ENCODE peak calls at places on chromosomes 12 and 14, in six cellular contexts. P is mesendoderm, Z is tibial nerve, H is SJSA1, X is right cardiac atrium, L is astrocyte. C is an unnamed sample.

GRCh38 chr12:51976376-51977160 is 25.1 kb downstream of the ACVR1B start:
- DNase-seq in P (peak; percentile 37), L (peak; percentile 77), H (no peak), Z (no peak), X (no peak), C (no peak)

GRCh38 chr14:100955201-100955600 is 51.7 kb upstream of the RTL1 start:
- DNase-seq in Z (no peak), P (no peak), L (peak; percentile 76), H (no peak), X (no peak), C (no peak)

GRCh38 chr14:49892301-49892635 is 614 bp upstream of the ARF6 start:
- DNase-seq in Z (no peak), H (no peak), L (peak; percentile 73), X (no peak), P (peak; percentile 76), C (peak; percentile 64)

GRCh38 chr12:67663121-67663520 is 14.6 kb downstream of the DYRK2 start:
- DNase-seq in X (no peak), P (no peak), L (peak; percentile 99), H (peak; percentile 45), Z (no peak), C (no peak)

GRCh38 chr12:89919241-89919906 is 210.7 kb upstream of the ATP2B1 start:
- DNase-seq in Z (no peak), X (peak; percentile 49), H (no peak), L (no peak), P (no peak), C (no peak)

GRCh38 chr14:77158175-77158908 is 16.8 kb upstream of the ZDHHC22 start:
- DNase-seq in X (peak; percentile 81), L (peak; percentile 66), P (peak; percentile 78), H (peak; percentile 67), Z (no peak), C (peak; percentile 67)

GRCh38 chr14:77122555-77123125 is 19.0 kb downstream of the ZDHHC22 start:
- DNase-seq in L (no peak), P (no peak), H (no peak), X (no peak), Z (no peak), C (no peak)

GRCh38 chr14:45298427-45299117 is 45.6 kb upstream of the MIS18BP1 start:
- DNase-seq in H (no peak), Z (no peak), P (no peak), L (no peak), X (no peak), C (no peak)

GRCh38 chr14:59354666-59355065 is 110.5 kb downstream of the GPR135 start:
- DNase-seq in Z (no peak), H (no peak), X (no peak), P (no peak), L (peak; percentile 68), C (no peak)

GRCh38 chr14:96824283-96824682 is 27.1 kb downstream of the VRK1 start:
- DNase-seq in L (peak; percentile 67), P (no peak), H (no peak), X (no peak), Z (no peak), C (no peak)

GRCh38 chr14:56119221-56119967 is 1.2 kb downstream of the PELI2 start:
- DNase-seq in L (no peak), H (peak; percentile 54), X (peak; percentile 80), Z (no peak), P (peak; percentile 73), C (peak; percentile 55)

GRCh38 chr12:16955083-16955657 is 349.2 kb upstream of the LMO3 start:
- DNase-seq in H (no peak), L (peak; percentile 63), Z (no peak), P (no peak), X (no peak), C (no peak)

GRCh38 chr12:127162902-127163301 is 1104.1 kb upstream of the TMEM132C start:
- DNase-seq in P (no peak), L (peak; percentile 80), H (peak; percentile 46), X (no peak), Z (no peak), C (no peak)

GRCh38 chr14:68947802-68948201 is 31.3 kb downstream of the ACTN1 start:
- DNase-seq in H (peak; percentile 72), L (no peak), X (peak; percentile 92), Z (peak; percentile 51), P (peak; percentile 57), C (peak; percentile 84)

GRCh38 chr14:40623641-40624040 is 983.0 kb upstream of the LRFN5 start:
- DNase-seq in H (no peak), L (no peak), X (no peak), Z (no peak), P (no peak), C (no peak)

GRCh38 chr12:5439333-5439732 is 7.4 kb downstream of the NTF3 start:
- DNase-seq in Z (no peak), X (no peak), H (no peak), L (no peak), P (peak; percentile 29), C (no peak)

GRCh38 chr12:79897617-79898016 is 37.3 kb downstream of the PPP1R12A start:
- DNase-seq in X (no peak), P (peak; percentile 90), Z (no peak), H (peak; percentile 67), L (peak; percentile 100), C (no peak)

GRCh38 chr12:101173197-101173749 is 36.8 kb downstream of the SLC5A8 start:
- DNase-seq in L (no peak), P (no peak), X (no peak), Z (no peak), H (no peak), C (no peak)

GRCh38 chr12:32252199-32253073 is 145.8 kb downstream of the BICD1 start:
- DNase-seq in P (no peak), Z (no peak), L (no peak), X (no peak), H (no peak), C (no peak)

GRCh38 chr12:64459388-64460024 is 7.6 kb downstream of the TBK1 start:
- DNase-seq in P (peak; percentile 10), L (no peak), X (peak; percentile 28), H (no peak), Z (no peak), C (no peak)

GRCh38 chr12:28535216-28535615 is 345.0 kb downstream of the CCDC91 start:
- DNase-seq in L (peak; percentile 63), P (peak; percentile 7), H (no peak), Z (no peak), X (no peak), C (no peak)

GRCh38 chr14:104956290-104956890 is 21.8 kb downstream of the AHNAK2 start:
- DNase-seq in Z (no peak), P (no peak), H (no peak), X (peak; percentile 20), L (no peak), C (no peak)

GRCh38 chr12:77847665-77848431 is 17.2 kb downstream of the NAV3 start:
- DNase-seq in Z (no peak), P (no peak), L (peak; percentile 97), X (no peak), H (no peak), C (no peak)

DNA sequence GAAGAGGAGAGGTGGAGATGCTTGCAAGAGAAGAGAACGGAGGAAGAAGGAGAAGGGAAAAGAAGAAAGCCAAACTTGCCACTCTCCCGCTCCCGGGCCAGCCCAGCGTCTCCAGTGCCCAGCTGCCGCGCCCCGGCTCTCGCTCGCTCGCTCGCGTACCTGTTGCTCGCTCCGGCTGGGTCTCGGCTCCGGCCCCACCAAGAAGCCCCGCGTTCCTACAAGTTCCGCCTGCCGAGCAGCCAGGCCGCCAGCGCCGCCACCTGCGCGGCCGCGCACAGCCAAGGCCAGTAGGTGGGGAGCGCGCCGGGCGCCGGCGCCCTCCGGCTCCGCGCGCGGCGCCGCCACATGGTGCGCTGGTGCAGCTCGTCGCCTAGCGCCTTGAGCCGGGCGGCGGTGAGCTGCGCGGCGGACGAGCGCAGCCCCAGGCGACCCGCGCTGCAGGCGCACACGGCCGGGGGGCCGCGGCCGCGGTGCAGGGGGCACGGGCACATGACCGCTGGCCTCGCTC is 370 bp downstream of the HRK start:
- DNase-seq in P (peak; percentile 79), Z (no peak), X (peak; percentile 63), H (no peak), L (peak; percentile 38), C (no peak)
- H3K4me3 ChIP-seq in P (peak overlapping the region; percentile 44), Z (peak overlapping the region; percentile 27), X (peak overlapping the region; percentile 8), H (peak overlapping the region; percentile 8), L (peak overlapping the region; percentile 23), C (peak overlapping the region; percentile 50)

GRCh38 chr12:18183141-18183540 is 78.2 kb upstream of the PIK3C2G start:
- DNase-seq in H (no peak), X (no peak), Z (no peak), L (no peak), P (no peak), C (no peak)
- H3K27ac ChIP-seq in H (no peak overlapping the region), X (no peak overlapping the region), Z (no peak overlapping the region), L (no peak overlapping the region), P (no peak overlapping the region), C (no peak overlapping the region)

GRCh38 chr12:3752741-3753486 is at the start of gene CRACR2A:
- DNase-seq in Z (peak; percentile 18), L (peak; percentile 35), H (peak; percentile 57), P (peak; percentile 89), X (peak; percentile 89), C (peak; percentile 65)

GRCh38 chr12:3752096-3752709 is 706 bp downstream of the CRACR2A start:
- DNase-seq in L (no peak), H (no peak), P (peak; percentile 35), Z (no peak), X (peak; percentile 88), C (peak; percentile 67)

GRCh38 chr12:3755898-3756297 is 3.0 kb upstream of the CRACR2A start:
- DNase-seq in X (no peak), L (no peak), H (no peak), P (no peak), Z (no peak), C (no peak)

GRCh38 chr12:3751151-3752095 is 1.5 kb downstream of the CRACR2A start:
- DNase-seq in L (no peak), H (no peak), P (no peak), X (no peak), Z (no peak), C (no peak)

DNA sequence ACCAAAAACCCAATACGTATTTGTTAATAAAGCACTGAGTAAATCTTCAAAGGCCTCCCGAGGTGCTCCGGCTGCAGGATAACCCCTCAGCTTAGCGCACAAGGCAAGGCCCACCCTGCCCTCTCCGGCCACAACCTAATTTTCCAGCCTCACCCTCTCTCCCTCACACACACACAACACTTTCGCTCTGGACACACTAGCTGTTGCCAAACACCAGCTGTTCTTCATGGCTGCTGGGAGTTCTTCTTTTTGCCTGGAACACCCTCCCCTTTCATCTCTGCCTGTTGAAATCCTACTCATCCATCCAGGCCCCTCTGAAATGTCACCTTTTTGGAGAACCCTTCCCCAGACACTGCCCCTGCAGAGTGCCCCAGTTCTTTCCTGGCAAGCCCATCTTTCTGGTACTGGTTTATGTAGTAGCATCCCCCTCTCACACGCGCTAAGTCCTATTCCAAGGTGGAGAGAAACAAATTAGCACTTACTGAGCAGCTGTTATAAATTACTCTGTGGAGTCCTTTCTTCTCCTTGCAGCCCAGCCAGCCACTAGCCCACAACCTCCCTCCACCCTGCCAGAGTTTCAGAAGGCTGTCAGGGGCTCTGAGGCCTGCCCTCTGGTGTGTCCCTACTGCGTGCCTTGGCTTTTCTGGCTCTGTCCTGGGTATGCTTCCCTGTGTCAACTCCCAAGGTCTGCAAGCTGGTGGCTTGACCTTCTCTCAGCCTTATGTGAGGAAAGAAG is 808 bp upstream of the CRACR2A start:
- DNase-seq in H (no peak), P (peak; percentile 40), Z (no peak), L (no peak), X (peak; percentile 73), C (peak; percentile 55)
- H3K4me3 ChIP-seq in H (no peak overlapping the region), P (no peak overlapping the region), Z (peak overlapping the region; percentile 68), L (peak overlapping the region; percentile 55), X (no peak overlapping the region), C (peak overlapping the region; percentile 66)

DNA sequence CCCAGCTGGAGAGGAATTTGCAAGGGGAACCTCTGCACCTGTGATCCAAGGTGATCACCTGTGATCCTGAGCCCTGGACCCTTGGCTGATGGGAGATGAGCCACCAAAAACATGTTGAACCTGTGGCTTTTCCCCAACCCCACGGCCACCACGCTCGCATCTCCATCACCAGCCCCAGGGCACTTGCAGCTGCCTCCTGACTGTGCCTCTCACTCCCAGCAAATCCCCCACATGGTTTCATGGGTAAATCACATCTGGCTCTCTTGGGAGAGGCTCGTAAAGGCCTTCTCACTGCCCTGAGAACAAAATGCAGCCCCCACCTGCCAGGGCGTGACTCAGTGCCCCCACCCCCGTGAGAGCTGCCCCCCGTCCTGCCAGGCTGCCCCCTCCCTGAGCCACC is 76.0 kb downstream of the RFLNA start:
- DNase-seq in X (no peak), H (no peak), L (no peak), Z (no peak), P (no peak), C (no peak)
- H3K27ac ChIP-seq in X (peak overlapping the region; percentile 77), H (no peak overlapping the region), L (peak overlapping the region; percentile 74), Z (peak overlapping the region; percentile 85), P (no peak overlapping the region), C (no peak overlapping the region)